ENCODE peak calls at places on chromosome 3, in seven cellular contexts. I, S, W, R, T, G and J are unnamed samples.

GRCh38 chr3:94345101-94345500 is 282.2 kb downstream of the NSUN3 start:
- DNase-seq in R (no peak), I (no peak), S (no peak), W (no peak), G (no peak), T (no peak), J (no peak)

GRCh38 chr3:113535898-113536297 is 3.5 kb downstream of the SIDT1 start:
- DNase-seq in W (no peak), G (no peak), S (no peak), R (no peak), T (no peak), I (no peak), J (no peak)

GRCh38 chr3:23422511-23422851 is 219.4 kb downstream of the UBE2E2 start:
- DNase-seq in W (no peak), I (no peak), S (no peak), T (no peak), R (no peak), G (no peak), J (no peak)

GRCh38 chr3:16975083-16975482 is 90.3 kb downstream of the PLCL2 start:
- DNase-seq in T (no peak), G (no peak), R (no peak), I (no peak), W (no peak), S (no peak), J (no peak)

GRCh38 chr3:8837172-8837571 is 67.8 kb upstream of the OXTR start:
- DNase-seq in W (no peak), I (no peak), R (no peak), T (peak), S (no peak), G (no peak), J (no peak)

GRCh38 chr3:38655708-38656300 is 6.3 kb upstream of the SCN5A start:
- DNase-seq in R (no peak), W (no peak), G (no peak), T (peak), I (no peak), S (peak), J (peak)

GRCh38 chr3:149390772-149391212 is 13.3 kb upstream of the TM4SF1 start:
- DNase-seq in W (no peak), R (no peak), G (no peak), T (no peak), I (no peak), S (no peak), J (no peak)

GRCh38 chr3:196501316-196502064 is 2.1 kb downstream of the RNF168 start:
- DNase-seq in R (no peak), I (no peak), T (peak), G (no peak), S (peak), W (no peak), J (no peak)

GRCh38 chr3:124860599-124860998 is 26.6 kb downstream of the ITGB5 start:
- DNase-seq in I (no peak), T (peak), S (no peak), R (peak), G (no peak), W (no peak), J (no peak)

GRCh38 chr3:152043620-152044019 is 170.2 kb downstream of the SUCNR1 start:
- DNase-seq in S (no peak), W (no peak), I (no peak), R (no peak), T (no peak), G (no peak), J (no peak)

GRCh38 chr3:104460477-104461406 is 906.0 kb upstream of the ALCAM start:
- DNase-seq in W (no peak), T (peak), G (no peak), I (no peak), R (no peak), S (no peak), J (no peak)

GRCh38 chr3:101148001-101148400 is 154.8 kb upstream of the ABI3BP start:
- DNase-seq in I (no peak), R (no peak), G (no peak), T (no peak), W (no peak), S (no peak), J (no peak)

GRCh38 chr3:115169808-115170207 is 22.7 kb upstream of the ZBTB20 start:
- DNase-seq in R (no peak), G (no peak), T (peak), I (no peak), W (no peak), S (no peak), J (no peak)

GRCh38 chr3:111713833-111714232 is 118.7 kb upstream of the ZBED2 start:
- DNase-seq in R (no peak), I (no peak), W (no peak), T (no peak), G (no peak), S (no peak), J (no peak)

GRCh38 chr3:127746400-127747057 is 73.8 kb downstream of the ABTB1 start:
- DNase-seq in T (no peak), R (peak), W (no peak), S (no peak), I (no peak), G (no peak), J (no peak)

GRCh38 chr3:138188013-138188352 is 882 bp downstream of the ARMC8 start:
- DNase-seq in G (no peak), R (no peak), W (no peak), T (peak), S (no peak), I (no peak), J (no peak)